ENCODE peak calls at places on chromosome 3, in eight cellular contexts. Q is tibial artery, W is Peyer's patch, O is brain microvascular endothelial cell, C is mammary epithelial cell, G is pancreas, U is heart left ventricle, S is lower lobe of right lung. J is an unnamed sample.

GRCh38 chr3:124768812-124769211 is 38.6 kb downstream of the UMPS start:
- DNase-seq in Q (peak), W (peak), O (no peak), C (peak), G (no peak), U (no peak), S (no peak), J (no peak)

GRCh38 chr3:185152433-185153169 is at the start of gene C3orf70:
- DNase-seq in Q (peak), W (peak), O (peak), C (peak), G (peak), U (peak), S (peak), J (no peak)

GRCh38 chr3:61922118-61922517 is 360.7 kb downstream of the PTPRG start:
- DNase-seq in Q (no peak), W (no peak), O (no peak), C (no peak), G (no peak), U (no peak), S (no peak), J (no peak)

GRCh38 chr3:143171141-143171651 is 51.6 kb downstream of the CHST2 start:
- DNase-seq in Q (no peak), W (no peak), O (peak), C (peak), G (no peak), U (no peak), S (no peak), J (no peak)

GRCh38 chr3:126536126-126536525 is 12.2 kb downstream of the CHST13 start:
- DNase-seq in Q (peak), W (no peak), O (no peak), C (no peak), G (no peak), U (peak), S (peak), J (no peak)

GRCh38 chr3:48016336-48016973 is at the start of gene MAP4:
- DNase-seq in Q (no peak), W (no peak), O (peak), C (no peak), G (no peak), U (no peak), S (no peak), J (no peak)

GRCh38 chr3:196688349-196688748 is 23.7 kb downstream of the CEP19 start:
- DNase-seq in Q (peak), W (peak), O (peak), C (peak), G (no peak), U (peak), S (peak), J (peak)

GRCh38 chr3:149848688-149849087 is 35.7 kb downstream of the RNF13 start:
- DNase-seq in Q (no peak), W (no peak), O (no peak), C (no peak), G (no peak), U (no peak), S (no peak), J (no peak)

GRCh38 chr3:52703356-52703755 is 2.2 kb downstream of the GLT8D1 start:
- DNase-seq in Q (no peak), W (no peak), O (no peak), C (no peak), G (no peak), U (no peak), S (no peak), J (no peak)

GRCh38 chr3:152071924-152072323 is 196.8 kb upstream of the MBNL1 start:
- DNase-seq in Q (no peak), W (no peak), O (peak), C (peak), G (no peak), U (no peak), S (no peak), J (no peak)
- TF ChIP-seq CTCF in Q (peak), W (peak), O (peak), C (peak), G (no peak), U (peak), S (peak), J (peak)

GRCh38 chr3:103388214-103388613 is 953.4 kb downstream of the ZPLD1 start:
- DNase-seq in Q (no peak), W (no peak), O (no peak), C (no peak), G (no peak), U (no peak), S (no peak), J (no peak)

GRCh38 chr3:103389356-103389755 is 954.5 kb downstream of the ZPLD1 start:
- DNase-seq in Q (no peak), W (no peak), O (no peak), C (no peak), G (no peak), U (no peak), S (no peak), J (no peak)

DNA sequence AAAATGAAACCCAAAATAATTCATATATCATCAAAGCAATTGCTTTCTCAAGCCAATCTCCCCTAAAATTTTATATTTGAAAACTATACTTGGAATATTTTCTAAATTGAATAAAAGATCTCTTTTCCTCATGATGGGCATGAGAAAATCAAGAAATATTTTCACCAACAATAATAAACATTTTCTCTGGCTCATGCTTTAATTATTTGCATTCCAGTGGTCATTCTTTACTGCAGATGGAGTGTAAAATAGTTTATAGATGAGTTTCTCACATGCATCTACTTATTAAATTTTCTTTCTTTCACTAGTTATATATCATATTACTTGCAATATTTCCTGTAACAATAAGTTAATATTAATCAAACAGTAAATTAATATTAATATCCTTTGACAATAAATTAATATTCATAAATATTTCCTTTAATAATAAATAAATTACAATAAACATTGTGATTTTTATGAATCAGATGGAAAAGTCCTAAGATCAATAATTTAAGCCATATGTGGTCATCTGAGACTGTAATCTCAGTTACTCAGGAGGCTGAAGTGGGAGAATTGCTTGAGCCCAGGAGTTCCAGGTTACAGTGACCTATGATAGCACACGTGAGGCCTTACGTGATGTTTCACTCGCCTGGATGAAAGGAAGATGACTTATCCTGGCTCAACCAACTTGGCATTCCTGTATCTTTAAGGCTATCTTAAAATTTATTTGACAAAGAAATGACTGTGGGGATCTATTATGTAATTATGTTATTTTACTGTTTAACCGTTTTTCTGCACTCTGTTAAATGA is 958.8 kb downstream of the ZPLD1 start:
- DNase-seq in Q (no peak), W (no peak), O (no peak), C (no peak), G (no peak), U (no peak), S (no peak), J (no peak)
- H3K27ac ChIP-seq in Q (no peak), W (no peak), O (no peak), C (no peak), G (no peak), U (no peak), S (no peak), J (no peak)

DNA sequence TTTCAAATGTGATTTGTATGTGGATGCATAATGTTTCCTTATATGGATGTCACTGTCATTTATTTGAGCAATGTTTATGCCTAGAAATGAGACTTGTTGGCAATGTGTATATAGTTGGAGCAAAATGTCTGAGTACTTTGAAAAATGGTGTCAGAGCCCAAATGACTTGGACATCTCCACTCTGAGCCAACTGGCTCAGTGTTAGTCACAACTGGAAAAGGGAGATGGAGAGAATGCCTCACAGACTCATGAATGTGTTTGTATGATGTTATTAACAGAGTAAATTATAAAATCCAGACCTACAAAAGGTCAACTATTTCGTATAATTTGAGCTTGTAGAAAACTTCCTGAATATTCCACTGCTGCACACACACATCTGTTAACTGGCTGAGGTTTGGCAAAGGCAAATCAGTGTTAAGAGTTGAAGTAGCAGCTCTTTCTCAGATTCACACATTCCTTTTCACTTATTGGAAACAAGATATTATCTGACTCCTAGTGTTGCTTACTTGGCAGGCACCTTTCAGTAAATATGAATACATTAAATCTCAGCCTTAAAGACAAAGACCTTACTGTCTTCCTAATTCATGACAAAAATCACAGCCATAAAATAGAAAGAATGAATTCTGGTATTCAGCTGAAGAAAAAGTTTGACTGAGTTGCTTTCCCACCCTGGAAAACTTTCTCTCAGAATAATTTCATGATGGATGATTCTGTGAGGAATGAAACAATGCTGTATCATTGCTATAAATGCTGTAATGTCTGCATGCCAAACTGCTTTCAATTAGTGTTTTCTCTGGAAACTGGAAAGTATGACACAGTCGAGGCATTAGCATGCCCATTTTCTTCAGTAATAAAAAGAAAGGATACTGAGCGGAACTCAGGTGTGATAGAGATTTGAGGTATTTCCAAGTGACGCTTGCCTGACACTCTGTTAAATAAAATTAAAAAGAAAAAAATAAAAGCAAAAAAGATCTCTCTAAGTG is 27.0 kb downstream of the ADIPOQ start:
- DNase-seq in Q (no peak), W (no peak), O (no peak), C (peak), G (no peak), U (no peak), S (no peak), J (no peak)
- TF ChIP-seq CTCF in Q (no peak), W (no peak), O (no peak), C (no peak), G (no peak), U (no peak), S (no peak), J (no peak)

GRCh38 chr3:12579919-12580318 is 23.0 kb downstream of the MKRN2 start:
- DNase-seq in Q (no peak), W (no peak), O (peak), C (no peak), G (no peak), U (no peak), S (no peak), J (no peak)

GRCh38 chr3:12582730-12583129 is 25.8 kb downstream of the MKRN2 start:
- DNase-seq in Q (no peak), W (no peak), O (no peak), C (no peak), G (no peak), U (no peak), S (no peak), J (no peak)

GRCh38 chr3:12578742-12579141 is 21.9 kb downstream of the MKRN2 start:
- DNase-seq in Q (no peak), W (no peak), O (no peak), C (no peak), G (no peak), U (no peak), S (no peak), J (no peak)

GRCh38 chr3:12577379-12577778 is 20.5 kb downstream of the MKRN2 start:
- DNase-seq in Q (no peak), W (no peak), O (no peak), C (no peak), G (no peak), U (no peak), S (no peak), J (no peak)

DNA sequence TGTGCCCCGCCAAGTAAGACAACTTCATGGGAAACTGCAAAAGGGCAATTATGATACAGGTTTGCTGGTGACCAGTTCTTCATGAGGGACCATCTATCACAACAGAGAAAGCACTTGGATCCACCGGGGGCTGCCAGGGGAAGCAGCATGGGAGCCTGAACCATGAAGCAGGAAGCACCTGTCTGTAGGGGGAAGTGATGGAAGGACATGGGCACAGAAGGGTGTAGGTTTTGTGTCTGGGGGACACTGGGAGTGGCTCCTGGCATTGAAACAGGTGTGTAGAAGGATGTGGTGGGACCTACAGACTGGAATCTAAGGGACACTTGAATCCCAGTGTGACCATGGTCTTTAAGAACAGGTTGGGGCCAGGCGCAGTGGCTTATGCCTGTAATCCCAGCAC is 22.6 kb downstream of the MKRN2 start:
- DNase-seq in Q (no peak), W (no peak), O (no peak), C (no peak), G (no peak), U (no peak), S (no peak), J (no peak)
- H3K27ac ChIP-seq in Q (no peak), W (no peak), O (peak), C (no peak), G (peak), U (no peak), S (no peak), J (peak)

GRCh38 chr3:121855555-121855954 is 20.5 kb downstream of the EAF2 start:
- DNase-seq in Q (no peak), W (no peak), O (peak), C (peak), G (no peak), U (no peak), S (no peak), J (no peak)
- TF ChIP-seq CTCF in Q (no peak), W (peak), O (peak), C (peak), G (peak), U (no peak), S (peak), J (no peak)

DNA sequence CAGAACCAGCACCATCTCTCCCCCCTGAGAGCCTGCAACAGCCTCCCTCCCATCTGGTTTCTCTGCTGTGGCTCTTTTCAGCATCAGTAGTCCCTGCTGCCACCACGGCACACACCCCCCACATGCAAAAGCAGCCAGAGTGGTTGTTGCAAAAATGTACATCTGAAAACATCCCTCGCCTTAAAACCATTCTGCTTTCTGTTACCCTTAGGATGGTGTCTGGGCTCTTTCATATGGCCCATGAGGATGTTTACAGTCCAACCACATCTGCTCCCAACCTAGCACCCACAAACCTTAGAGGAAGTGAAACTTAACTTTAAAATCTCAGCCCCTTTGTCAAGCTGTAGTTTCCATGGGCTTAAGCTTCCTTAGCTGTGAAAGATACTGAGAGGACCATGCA is 829 bp downstream of the TTC21A start:
- DNase-seq in Q (peak), W (peak), O (no peak), C (no peak), G (no peak), U (no peak), S (no peak), J (no peak)
- H3K27ac ChIP-seq in Q (peak), W (peak), O (no peak), C (peak), G (no peak), U (peak), S (peak), J (peak)

GRCh38 chr3:176663819-176664218 is 533.5 kb downstream of the TBL1XR1 start:
- DNase-seq in Q (no peak), W (no peak), O (peak), C (peak), G (no peak), U (no peak), S (no peak), J (no peak)
- TF ChIP-seq CTCF in Q (peak), W (no peak), O (peak), C (peak), G (no peak), U (no peak), S (peak), J (no peak)